ENCODE peak calls at places on chromosomes 13 and 19, in nine cellular contexts. B, L, I, O, H, E, D, W and N are unnamed samples.

GRCh38 chr19:7013678-7014077 is 7.6 kb downstream of the MBD3L2B start:
- DNase-seq in W (no peak), B (no peak), L (no peak), H (no peak), E (peak), D (no peak), O (no peak), I (peak), N (peak)

GRCh38 chr13:99959538-99960230 is 11.9 kb downstream of the ZIC5 start:
- DNase-seq in D (peak), O (peak), L (no peak), W (peak), E (no peak), B (no peak), I (no peak), H (peak), N (no peak)

GRCh38 chr19:29569038-29569911 is 36.8 kb upstream of the POP4 start:
- DNase-seq in I (no peak), L (no peak), W (peak), B (no peak), H (no peak), E (no peak), O (no peak), D (no peak), N (no peak)

GRCh38 chr19:3580156-3580955 is 4.9 kb upstream of the GIPC3 start:
- DNase-seq in W (no peak), E (peak), H (no peak), D (no peak), I (peak), O (peak), L (peak), B (peak), N (peak)

GRCh38 chr13:35711909-35712308 is 235.4 kb upstream of the MAB21L1 start:
- DNase-seq in O (no peak), B (no peak), D (no peak), H (no peak), E (no peak), I (no peak), L (no peak), W (no peak), N (no peak)

GRCh38 chr19:709196-709964 is 645 bp downstream of the PALM start:
- DNase-seq in O (no peak), I (no peak), H (no peak), L (no peak), W (no peak), B (no peak), E (no peak), D (peak), N (no peak)

GRCh38 chr13:97435794-97436193 is 1.8 kb downstream of the RAP2A start:
- DNase-seq in O (peak), D (no peak), W (no peak), H (no peak), B (no peak), L (no peak), E (no peak), I (peak), N (peak)

GRCh38 chr19:19064811-19065745 is 1.3 kb downstream of the SLC25A42 start:
- DNase-seq in D (peak), L (no peak), E (no peak), H (peak), W (no peak), O (no peak), I (no peak), B (no peak), N (no peak)

GRCh38 chr13:100306042-100306441 is 217.1 kb downstream of the PCCA start:
- DNase-seq in I (no peak), D (no peak), O (no peak), B (no peak), H (no peak), W (no peak), E (no peak), L (no peak), N (no peak)

GRCh38 chr19:37691881-37692504 is 27.6 kb downstream of the ZNF607 start:
- DNase-seq in E (peak), L (peak), D (peak), B (peak), O (peak), W (peak), I (peak), H (peak), N (peak)

GRCh38 chr13:66618702-66619101 is 611.4 kb downstream of the PCDH9 start:
- DNase-seq in O (peak), L (peak), B (peak), E (no peak), I (peak), W (no peak), H (no peak), D (no peak), N (peak)
- TF ChIP-seq CTCF in O (peak), L (peak), B (peak), E (peak), I (peak), W (no peak), H (no peak), D (peak), N (peak)

GRCh38 chr13:49308104-49308875 is 60.6 kb downstream of the CDADC1 start:
- DNase-seq in D (no peak), H (no peak), O (peak), B (peak), W (peak), L (no peak), E (peak), I (peak), N (no peak)
- TF ChIP-seq CTCF in D (no peak), H (no peak), O (no peak), B (no peak), W (no peak), L (no peak), E (no peak), I (no peak), N (no peak)

GRCh38 chr13:24670927-24671326 is 9.3 kb upstream of the ATP12A start:
- DNase-seq in B (no peak), O (peak), L (no peak), D (peak), W (no peak), E (peak), I (no peak), H (no peak), N (peak)
- TF ChIP-seq CTCF in B (peak), O (peak), L (no peak), D (no peak), W (no peak), E (peak), I (peak), H (peak), N (no peak)

GRCh38 chr19:5590151-5590864 is 22.6 kb upstream of the TINCR start:
- DNase-seq in B (no peak), W (no peak), D (no peak), H (no peak), E (no peak), O (no peak), L (no peak), I (no peak), N (no peak)
- TF ChIP-seq CTCF in B (no peak), W (no peak), D (no peak), H (no peak), E (no peak), O (no peak), L (no peak), I (no peak), N (no peak)

GRCh38 chr19:48741222-48741999 is 1.0 kb upstream of the RASIP1 start:
- DNase-seq in E (no peak), D (peak), I (no peak), B (no peak), W (no peak), O (no peak), L (no peak), H (no peak), N (no peak)
- TF ChIP-seq CTCF in E (no peak), D (no peak), I (no peak), B (no peak), W (no peak), O (no peak), L (no peak), H (no peak), N (no peak)

GRCh38 chr13:46317120-46317519 is 69.9 kb downstream of the RUBCNL start:
- DNase-seq in W (no peak), L (no peak), E (no peak), I (peak), O (peak), B (no peak), H (no peak), D (no peak), N (peak)
- TF ChIP-seq CTCF in W (no peak), L (no peak), E (no peak), I (peak), O (peak), B (no peak), H (no peak), D (no peak), N (peak)

DNA sequence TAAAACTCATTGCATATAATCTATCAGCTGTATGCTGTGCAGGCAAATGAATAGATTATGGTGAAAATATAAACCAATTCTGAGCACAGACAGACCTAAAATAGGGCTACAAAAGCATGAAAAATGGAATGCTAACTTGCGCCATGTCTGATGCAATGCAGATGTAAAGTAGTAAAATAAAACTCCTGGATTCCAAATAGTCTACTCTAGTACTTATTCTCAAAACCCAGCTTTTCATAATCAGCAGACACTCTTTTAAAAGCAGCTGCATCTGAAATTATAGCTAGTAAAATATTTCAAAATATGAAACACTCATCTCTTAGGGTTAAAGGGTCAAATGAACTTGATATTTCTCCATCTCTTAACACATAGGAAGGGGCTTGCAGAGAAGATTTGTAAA is 4.7 kb upstream of the POMP start:
- DNase-seq in E (no peak), B (peak), W (no peak), H (no peak), L (no peak), D (no peak), I (no peak), O (peak), N (no peak)
- TF ChIP-seq CTCF in E (no peak), B (no peak), W (no peak), H (no peak), L (no peak), D (no peak), I (no peak), O (no peak), N (no peak)